ENCODE peak calls at places on chromosomes 4 and X, in seven cellular contexts. One of them, this sample, is unnamed.

GRCh38 chrX:47958943-47959342 is 44.8 kb downstream of the ZNF182 start:
- DNase-seq in GM12878: no peak
- DNase-seq in fibroblast of pulmonary artery: peak; percentile 6
- DNase-seq in heart right ventricle: no peak
- DNase-seq in GM23248: peak; percentile 18
- DNase-seq in mesenchymal stem cell: no peak
- DNase-seq in mammary epithelial cell: no peak
- DNase-seq in this sample: no peak

GRCh38 chr4:123430031-123430430 is 33.4 kb downstream of the SPRY1 start:
- DNase-seq in GM12878: no peak
- DNase-seq in GM23248: no peak
- DNase-seq in heart right ventricle: no peak
- DNase-seq in fibroblast of pulmonary artery: no peak
- DNase-seq in mesenchymal stem cell: no peak
- DNase-seq in mammary epithelial cell: no peak
- DNase-seq in this sample: no peak

GRCh38 chr4:36325499-36325898 is 44.1 kb downstream of the DTHD1 start:
- DNase-seq in heart right ventricle: no peak
- DNase-seq in mesenchymal stem cell: no peak
- DNase-seq in mammary epithelial cell: no peak
- DNase-seq in GM12878: peak; percentile 59
- DNase-seq in GM23248: no peak
- DNase-seq in fibroblast of pulmonary artery: no peak
- DNase-seq in this sample: no peak

GRCh38 chrX:104253567-104254441 is 929 bp downstream of the ESX1 start:
- DNase-seq in GM12878: no peak
- DNase-seq in GM23248: peak; percentile 6
- DNase-seq in fibroblast of pulmonary artery: no peak
- DNase-seq in mammary epithelial cell: peak; percentile 0
- DNase-seq in heart right ventricle: no peak
- DNase-seq in mesenchymal stem cell: peak; percentile 2
- DNase-seq in this sample: no peak

GRCh38 chrX:11244641-11245040 is 48.6 kb upstream of the AMELX start:
- DNase-seq in heart right ventricle: peak; percentile 4
- DNase-seq in mammary epithelial cell: peak; percentile 52
- DNase-seq in GM12878: no peak
- DNase-seq in fibroblast of pulmonary artery: peak; percentile 81
- DNase-seq in GM23248: peak; percentile 39
- DNase-seq in mesenchymal stem cell: no peak
- DNase-seq in this sample: peak; percentile 63

GRCh38 chrX:119067023-119067739 is 5.6 kb upstream of the CT47C1 start:
- DNase-seq in GM12878: no peak
- DNase-seq in mesenchymal stem cell: peak; percentile 62
- DNase-seq in GM23248: peak; percentile 80
- DNase-seq in mammary epithelial cell: peak; percentile 27
- DNase-seq in heart right ventricle: peak; percentile 46
- DNase-seq in fibroblast of pulmonary artery: peak; percentile 74
- DNase-seq in this sample: no peak

GRCh38 chr4:39905656-39906055 is 72.1 kb downstream of the PDS5A start:
- DNase-seq in GM12878: no peak
- DNase-seq in GM23248: no peak
- DNase-seq in mesenchymal stem cell: no peak
- DNase-seq in mammary epithelial cell: no peak
- DNase-seq in heart right ventricle: no peak
- DNase-seq in fibroblast of pulmonary artery: no peak
- DNase-seq in this sample: no peak

GRCh38 chr4:28686618-28687017 is 1826.0 kb downstream of the STIM2 start:
- DNase-seq in heart right ventricle: peak; percentile 7
- DNase-seq in GM23248: peak; percentile 45
- DNase-seq in fibroblast of pulmonary artery: peak; percentile 33
- DNase-seq in mesenchymal stem cell: peak; percentile 26
- DNase-seq in mammary epithelial cell: peak; percentile 45
- DNase-seq in GM12878: no peak
- DNase-seq in this sample: no peak

GRCh38 chr4:118335316-118335715 is 17.5 kb downstream of the PRSS12 start:
- DNase-seq in fibroblast of pulmonary artery: no peak
- DNase-seq in GM23248: no peak
- DNase-seq in GM12878: no peak
- DNase-seq in mammary epithelial cell: no peak
- DNase-seq in mesenchymal stem cell: no peak
- DNase-seq in heart right ventricle: no peak
- DNase-seq in this sample: no peak

GRCh38 chrX:107672955-107673378 is 44.7 kb downstream of the PRPS1 start:
- DNase-seq in fibroblast of pulmonary artery: peak; percentile 89
- DNase-seq in GM12878: no peak
- DNase-seq in mesenchymal stem cell: peak; percentile 93
- DNase-seq in heart right ventricle: peak; percentile 74
- DNase-seq in mammary epithelial cell: peak; percentile 66
- DNase-seq in GM23248: peak; percentile 78
- DNase-seq in this sample: peak; percentile 84

GRCh38 chr4:77600521-77601451 is 4.8 kb upstream of the CXCL13 start:
- DNase-seq in GM12878: no peak
- DNase-seq in mammary epithelial cell: peak; percentile 23
- DNase-seq in heart right ventricle: no peak
- DNase-seq in fibroblast of pulmonary artery: peak; percentile 51
- DNase-seq in GM23248: peak; percentile 58
- DNase-seq in mesenchymal stem cell: peak; percentile 32
- DNase-seq in this sample: no peak

GRCh38 chr4:77599378-77599777 is 6.2 kb upstream of the CXCL13 start:
- DNase-seq in GM12878: no peak
- DNase-seq in GM23248: peak; percentile 64
- DNase-seq in mesenchymal stem cell: peak; percentile 52
- DNase-seq in mammary epithelial cell: peak; percentile 42
- DNase-seq in heart right ventricle: no peak
- DNase-seq in fibroblast of pulmonary artery: peak; percentile 59
- DNase-seq in this sample: no peak

GRCh38 chr4:77601614-77602187 is 3.9 kb upstream of the CXCL13 start:
- DNase-seq in heart right ventricle: no peak
- DNase-seq in GM23248: no peak
- DNase-seq in GM12878: no peak
- DNase-seq in mesenchymal stem cell: no peak
- DNase-seq in mammary epithelial cell: peak; percentile 62
- DNase-seq in fibroblast of pulmonary artery: no peak
- DNase-seq in this sample: no peak

GRCh38 chr4:77605210-77605902 is at the start of gene CXCL13:
- DNase-seq in mesenchymal stem cell: no peak
- DNase-seq in heart right ventricle: no peak
- DNase-seq in GM23248: no peak
- DNase-seq in fibroblast of pulmonary artery: no peak
- DNase-seq in mammary epithelial cell: no peak
- DNase-seq in GM12878: no peak
- DNase-seq in this sample: no peak
- H3K4me3 ChIP-seq in mesenchymal stem cell: no peak within 1 kb of the TSS
- H3K4me3 ChIP-seq in heart right ventricle: no peak within 1 kb of the TSS
- H3K4me3 ChIP-seq in GM23248: no peak within 1 kb of the TSS
- H3K4me3 ChIP-seq in fibroblast of pulmonary artery: no peak within 1 kb of the TSS
- H3K4me3 ChIP-seq in mammary epithelial cell: no peak within 1 kb of the TSS
- H3K4me3 ChIP-seq in GM12878: no peak within 1 kb of the TSS
- H3K4me3 ChIP-seq in this sample: no peak within 1 kb of the TSS

GRCh38 chr4:128513664-128514484 is 226.3 kb upstream of the PGRMC2 start:
- DNase-seq in heart right ventricle: no peak
- DNase-seq in GM12878: no peak
- DNase-seq in fibroblast of pulmonary artery: peak; percentile 45
- DNase-seq in GM23248: peak; percentile 55
- DNase-seq in mesenchymal stem cell: peak; percentile 52
- DNase-seq in mammary epithelial cell: no peak
- DNase-seq in this sample: no peak
- H3K4me3 ChIP-seq in heart right ventricle: no peak overlapping the region
- H3K4me3 ChIP-seq in GM12878: no peak overlapping the region
- H3K4me3 ChIP-seq in fibroblast of pulmonary artery: no peak overlapping the region
- H3K4me3 ChIP-seq in GM23248: no peak overlapping the region
- H3K4me3 ChIP-seq in mesenchymal stem cell: peak overlapping the region; percentile 51
- H3K4me3 ChIP-seq in mammary epithelial cell: no peak overlapping the region
- H3K4me3 ChIP-seq in this sample: no peak overlapping the region

GRCh38 chrX:46959101-46959500 is 46.9 kb downstream of the JADE3 start:
- DNase-seq in mammary epithelial cell: peak; percentile 31
- DNase-seq in heart right ventricle: no peak
- DNase-seq in GM12878: no peak
- DNase-seq in mesenchymal stem cell: no peak
- DNase-seq in GM23248: no peak
- DNase-seq in fibroblast of pulmonary artery: peak; percentile 29
- DNase-seq in this sample: no peak

GRCh38 chrX:46953137-46953527 is 40.9 kb downstream of the JADE3 start:
- DNase-seq in fibroblast of pulmonary artery: no peak
- DNase-seq in mammary epithelial cell: no peak
- DNase-seq in heart right ventricle: no peak
- DNase-seq in GM12878: peak; percentile 51
- DNase-seq in mesenchymal stem cell: no peak
- DNase-seq in GM23248: no peak
- DNase-seq in this sample: no peak

GRCh38 chrX:46957299-46957698 is 45.1 kb downstream of the JADE3 start:
- DNase-seq in heart right ventricle: no peak
- DNase-seq in GM23248: no peak
- DNase-seq in mesenchymal stem cell: no peak
- DNase-seq in fibroblast of pulmonary artery: no peak
- DNase-seq in GM12878: no peak
- DNase-seq in mammary epithelial cell: no peak
- DNase-seq in this sample: no peak

GRCh38 chrX:46954716-46955115 is 42.5 kb downstream of the JADE3 start:
- DNase-seq in GM12878: no peak
- DNase-seq in fibroblast of pulmonary artery: no peak
- DNase-seq in mesenchymal stem cell: no peak
- DNase-seq in heart right ventricle: no peak
- DNase-seq in mammary epithelial cell: no peak
- DNase-seq in GM23248: no peak
- DNase-seq in this sample: no peak

DNA sequence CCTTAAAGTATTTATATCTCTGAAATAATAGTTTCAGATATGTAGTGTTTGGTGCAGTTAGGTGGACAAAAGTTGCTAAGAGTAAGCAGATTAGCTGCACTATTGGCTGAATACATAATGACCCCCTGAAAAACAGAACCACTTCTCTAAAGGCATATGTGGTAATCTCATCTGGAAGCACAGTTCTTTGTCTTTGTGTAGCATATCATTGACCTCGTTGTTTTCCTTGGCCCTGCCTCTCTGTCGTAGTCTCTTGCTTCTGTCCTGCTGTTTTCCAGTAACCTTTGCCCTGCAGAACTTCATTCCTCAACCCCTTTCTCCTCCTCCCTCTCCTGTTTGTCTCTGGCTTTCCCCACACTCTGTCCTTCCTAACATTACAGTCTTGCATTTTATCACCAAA is 41.4 kb downstream of the JADE3 start:
- DNase-seq in GM12878: no peak
- DNase-seq in fibroblast of pulmonary artery: peak; percentile 51
- DNase-seq in mesenchymal stem cell: peak; percentile 14
- DNase-seq in heart right ventricle: peak; percentile 5
- DNase-seq in GM23248: no peak
- DNase-seq in mammary epithelial cell: no peak
- DNase-seq in this sample: no peak
- H3K4me3 ChIP-seq in GM12878: no peak overlapping the region
- H3K4me3 ChIP-seq in fibroblast of pulmonary artery: no peak overlapping the region
- H3K4me3 ChIP-seq in mesenchymal stem cell: no peak overlapping the region
- H3K4me3 ChIP-seq in heart right ventricle: no peak overlapping the region
- H3K4me3 ChIP-seq in GM23248: no peak overlapping the region
- H3K4me3 ChIP-seq in mammary epithelial cell: no peak overlapping the region
- H3K4me3 ChIP-seq in this sample: no peak overlapping the region

GRCh38 chr4:7594013-7594412 is 159.3 kb upstream of the PSAPL1 start:
- DNase-seq in GM12878: no peak
- DNase-seq in mammary epithelial cell: no peak
- DNase-seq in GM23248: no peak
- DNase-seq in mesenchymal stem cell: no peak
- DNase-seq in heart right ventricle: no peak
- DNase-seq in fibroblast of pulmonary artery: no peak
- DNase-seq in this sample: no peak
- H3K4me3 ChIP-seq in GM12878: no peak overlapping the region
- H3K4me3 ChIP-seq in mammary epithelial cell: no peak overlapping the region
- H3K4me3 ChIP-seq in GM23248: no peak overlapping the region
- H3K4me3 ChIP-seq in mesenchymal stem cell: no peak overlapping the region
- H3K4me3 ChIP-seq in heart right ventricle: no peak overlapping the region
- H3K4me3 ChIP-seq in fibroblast of pulmonary artery: no peak overlapping the region
- H3K4me3 ChIP-seq in this sample: no peak overlapping the region

GRCh38 chrX:69128573-69128972 is 36.7 kb downstream of the PJA1 start:
- DNase-seq in GM12878: no peak
- DNase-seq in heart right ventricle: peak; percentile 9
- DNase-seq in mesenchymal stem cell: peak; percentile 36
- DNase-seq in GM23248: peak; percentile 58
- DNase-seq in mammary epithelial cell: no peak
- DNase-seq in fibroblast of pulmonary artery: peak; percentile 24
- DNase-seq in this sample: no peak
- H3K4me3 ChIP-seq in GM12878: no peak overlapping the region
- H3K4me3 ChIP-seq in heart right ventricle: no peak overlapping the region
- H3K4me3 ChIP-seq in mesenchymal stem cell: peak overlapping the region; percentile 43
- H3K4me3 ChIP-seq in GM23248: peak overlapping the region; percentile 47
- H3K4me3 ChIP-seq in mammary epithelial cell: no peak overlapping the region
- H3K4me3 ChIP-seq in fibroblast of pulmonary artery: no peak overlapping the region
- H3K4me3 ChIP-seq in this sample: peak overlapping the region; percentile 31

DNA sequence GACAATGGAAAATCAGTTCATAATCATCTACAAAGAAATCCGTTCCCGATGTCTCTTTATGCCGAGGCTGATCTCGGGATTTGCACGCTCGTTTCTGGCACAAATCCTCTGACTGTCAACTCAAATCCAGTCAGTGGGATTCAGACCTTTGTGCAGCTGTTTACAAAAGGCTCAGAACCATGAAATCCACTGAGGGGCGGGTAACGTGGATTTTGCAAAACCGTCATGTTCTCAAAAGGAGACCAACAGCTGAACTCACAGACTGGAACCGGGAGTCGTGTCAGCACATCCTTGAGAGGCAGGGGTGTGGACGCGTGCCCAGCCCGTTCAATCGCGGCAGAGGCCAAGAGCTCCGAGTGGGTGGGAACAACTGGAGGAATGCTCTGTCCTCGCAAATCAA is 46.4 kb downstream of the ACOX3 start:
- DNase-seq in mammary epithelial cell: no peak
- DNase-seq in mesenchymal stem cell: no peak
- DNase-seq in heart right ventricle: peak; percentile 79
- DNase-seq in fibroblast of pulmonary artery: peak; percentile 68
- DNase-seq in GM12878: no peak
- DNase-seq in GM23248: peak; percentile 66
- DNase-seq in this sample: peak; percentile 90
- H3K4me3 ChIP-seq in mammary epithelial cell: no peak overlapping the region
- H3K4me3 ChIP-seq in mesenchymal stem cell: peak overlapping the region; percentile 55
- H3K4me3 ChIP-seq in heart right ventricle: no peak overlapping the region
- H3K4me3 ChIP-seq in fibroblast of pulmonary artery: no peak overlapping the region
- H3K4me3 ChIP-seq in GM12878: no peak overlapping the region
- H3K4me3 ChIP-seq in GM23248: peak overlapping the region; percentile 20
- H3K4me3 ChIP-seq in this sample: no peak overlapping the region

GRCh38 chrX:19990225-19990518 is 689 bp downstream of the BCLAF3 start:
- DNase-seq in mesenchymal stem cell: peak; percentile 5
- DNase-seq in mammary epithelial cell: peak; percentile 16
- DNase-seq in GM12878: no peak
- DNase-seq in heart right ventricle: no peak
- DNase-seq in GM23248: peak; percentile 35
- DNase-seq in fibroblast of pulmonary artery: no peak
- DNase-seq in this sample: no peak
- H3K4me3 ChIP-seq in mesenchymal stem cell: peak overlapping the region; percentile 86
- H3K4me3 ChIP-seq in mammary epithelial cell: peak overlapping the region; percentile 71
- H3K4me3 ChIP-seq in GM12878: peak overlapping the region; percentile 67
- H3K4me3 ChIP-seq in heart right ventricle: peak overlapping the region; percentile 67
- H3K4me3 ChIP-seq in GM23248: peak overlapping the region; percentile 80
- H3K4me3 ChIP-seq in fibroblast of pulmonary artery: peak overlapping the region; percentile 65
- H3K4me3 ChIP-seq in this sample: peak overlapping the region; percentile 70

This sample was measured in right atrium auricular region.